ENCODE peak calls at places on chromosomes 13 and 19, in five cellular contexts. One of them, this sample, is unnamed.
A peak's percentile ranks its signal among the peaks of the same experiment; 100 is the strongest.

GRCh38 chr19:53328967-53329366 is 4.6 kb upstream of the ZNF845 start:
- DNase-seq in ovary: peak; percentile 78
- DNase-seq in cardiac muscle cell: no peak
- DNase-seq in left ventricle myocardium inferior: peak; percentile 70
- DNase-seq in pancreas: peak; percentile 22
- DNase-seq in this sample: peak; percentile 73

GRCh38 chr19:53985863-53986262 is 5.6 kb upstream of the CACNG6 start:
- DNase-seq in pancreas: no peak
- DNase-seq in ovary: no peak
- DNase-seq in cardiac muscle cell: no peak
- DNase-seq in left ventricle myocardium inferior: no peak
- DNase-seq in this sample: no peak

GRCh38 chr19:48558018-48558684 is 6.2 kb downstream of the SULT2B1 start:
- DNase-seq in cardiac muscle cell: no peak
- DNase-seq in left ventricle myocardium inferior: no peak
- DNase-seq in ovary: no peak
- DNase-seq in pancreas: peak; percentile 24
- DNase-seq in this sample: peak; percentile 33

GRCh38 chr19:8212916-8213315 is 3.7 kb downstream of the CERS4 start:
- DNase-seq in pancreas: no peak
- DNase-seq in ovary: no peak
- DNase-seq in cardiac muscle cell: no peak
- DNase-seq in left ventricle myocardium inferior: no peak
- DNase-seq in this sample: no peak

GRCh38 chr13:47126432-47126831 is 229.6 kb upstream of the HTR2A start:
- DNase-seq in pancreas: no peak
- DNase-seq in ovary: no peak
- DNase-seq in cardiac muscle cell: no peak
- DNase-seq in left ventricle myocardium inferior: no peak
- DNase-seq in this sample: no peak

GRCh38 chr19:40326201-40326600 is 22.0 kb downstream of the C19orf47 start:
- DNase-seq in pancreas: no peak
- DNase-seq in ovary: no peak
- DNase-seq in cardiac muscle cell: no peak
- DNase-seq in left ventricle myocardium inferior: no peak
- DNase-seq in this sample: no peak

GRCh38 chr19:32798201-32798600 is 71.4 kb downstream of the SLC7A9 start:
- DNase-seq in pancreas: no peak
- DNase-seq in cardiac muscle cell: peak; percentile 18
- DNase-seq in ovary: no peak
- DNase-seq in left ventricle myocardium inferior: no peak
- DNase-seq in this sample: no peak

GRCh38 chr13:28026508-28026907 is 38.0 kb upstream of the URAD start:
- DNase-seq in cardiac muscle cell: no peak
- DNase-seq in ovary: no peak
- DNase-seq in left ventricle myocardium inferior: no peak
- DNase-seq in pancreas: no peak
- DNase-seq in this sample: no peak

GRCh38 chr13:80305737-80306136 is 35.2 kb downstream of the SPRY2 start:
- DNase-seq in left ventricle myocardium inferior: no peak
- DNase-seq in cardiac muscle cell: no peak
- DNase-seq in pancreas: no peak
- DNase-seq in ovary: no peak
- DNase-seq in this sample: no peak

GRCh38 chr13:50213526-50213925 is 198.3 kb downstream of the KCNRG start:
- DNase-seq in cardiac muscle cell: no peak
- DNase-seq in ovary: no peak
- DNase-seq in left ventricle myocardium inferior: no peak
- DNase-seq in pancreas: no peak
- DNase-seq in this sample: no peak

GRCh38 chr19:661427-662196 is 1.4 kb downstream of the RNF126 start:
- DNase-seq in pancreas: no peak
- DNase-seq in ovary: no peak
- DNase-seq in left ventricle myocardium inferior: no peak
- DNase-seq in cardiac muscle cell: peak; percentile 12
- DNase-seq in this sample: no peak
- H3K4me1 ChIP-seq in pancreas: peaks cover 22% of the 10 kb centered on the region
- H3K4me1 ChIP-seq in ovary: peaks cover 33% of the 10 kb centered on the region
- H3K4me1 ChIP-seq in left ventricle myocardium inferior: peaks cover 83% of the 10 kb centered on the region
- H3K4me1 ChIP-seq in cardiac muscle cell: peaks cover 8% of the 10 kb centered on the region
- H3K4me1 ChIP-seq in this sample: peaks cover 54% of the 10 kb centered on the region

DNA sequence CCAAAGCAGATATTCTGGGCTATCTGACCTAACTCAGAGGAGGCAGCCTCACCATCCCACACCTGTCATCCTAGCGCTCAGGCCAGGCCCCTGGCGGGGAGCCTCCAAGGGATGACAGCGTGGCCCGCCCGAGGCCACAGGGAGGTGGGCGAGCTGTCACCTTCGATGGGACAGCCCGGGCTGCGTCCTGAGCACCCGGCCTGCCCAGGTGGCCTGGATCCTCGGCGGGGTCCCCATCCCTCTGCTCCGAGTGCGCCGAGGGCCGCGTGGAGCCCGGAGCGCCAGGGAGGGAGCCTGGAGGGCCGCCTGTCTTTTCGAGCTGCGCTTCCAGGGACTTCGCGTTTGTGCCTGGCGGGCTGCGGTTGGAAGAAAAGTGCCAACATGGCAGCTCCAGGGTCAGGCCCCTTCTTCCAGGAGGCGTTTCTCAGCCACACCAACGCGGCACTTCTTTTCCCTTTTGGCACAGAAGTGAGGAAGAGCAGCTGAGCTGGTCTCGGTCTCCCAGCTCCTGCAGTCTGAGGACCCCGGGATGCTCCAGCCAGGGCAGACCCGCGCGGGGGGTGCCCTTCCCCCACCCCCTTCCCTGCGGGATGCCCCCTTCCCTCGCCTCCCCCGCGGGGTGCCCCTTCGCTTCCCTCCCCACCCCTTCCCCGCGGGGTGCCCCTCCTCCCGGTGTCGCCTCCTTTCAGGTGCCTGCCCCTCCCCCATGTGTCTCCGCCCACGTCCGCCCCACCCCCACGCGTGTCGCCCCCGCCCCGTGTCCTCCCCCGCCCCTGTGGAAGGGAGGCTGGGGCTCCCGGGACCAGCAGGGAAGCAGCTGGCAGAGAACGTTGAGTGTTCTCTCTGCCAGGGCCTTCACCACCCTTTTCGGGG is 42.3 kb downstream of the GJA3 start:
- DNase-seq in pancreas: peak; percentile 79
- DNase-seq in cardiac muscle cell: peak; percentile 36
- DNase-seq in left ventricle myocardium inferior: peak; percentile 48
- DNase-seq in ovary: peak; percentile 71
- DNase-seq in this sample: peak; percentile 81
- TF ChIP-seq CTCF in pancreas: no peak
- TF ChIP-seq CTCF in cardiac muscle cell: no peak
- TF ChIP-seq CTCF in left ventricle myocardium inferior: no peak
- TF ChIP-seq CTCF in ovary: no peak
- TF ChIP-seq CTCF in this sample: no peak

DNA sequence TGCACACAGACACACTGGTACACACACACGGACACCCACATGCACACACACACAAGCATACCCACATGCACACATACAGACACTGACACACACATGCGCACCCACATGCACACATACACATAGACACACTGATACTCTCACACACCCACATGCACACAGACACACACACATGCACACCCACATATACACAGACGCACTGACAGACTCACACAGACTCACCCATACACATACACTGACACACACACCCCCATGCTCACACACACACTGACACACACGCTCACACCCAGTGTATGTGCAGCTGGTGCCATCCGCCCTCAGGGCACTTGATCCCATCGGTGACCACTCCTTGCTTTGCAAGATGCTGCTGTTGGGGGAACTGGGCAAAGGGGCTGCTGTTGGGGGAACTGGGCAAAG is 9.7 kb upstream of the RASA3 start:
- DNase-seq in cardiac muscle cell: no peak
- DNase-seq in pancreas: no peak
- DNase-seq in left ventricle myocardium inferior: no peak
- DNase-seq in ovary: no peak
- DNase-seq in this sample: peak; percentile 28
- H3K4me1 ChIP-seq in cardiac muscle cell: no peaks in the 10 kb centered on the region
- H3K4me1 ChIP-seq in pancreas: peaks cover 6% of the 10 kb centered on the region
- H3K4me1 ChIP-seq in left ventricle myocardium inferior: no peaks in the 10 kb centered on the region
- H3K4me1 ChIP-seq in ovary: no peaks in the 10 kb centered on the region
- H3K4me1 ChIP-seq in this sample: no peaks in the 10 kb centered on the region

GRCh38 chr19:43708716-43709115 is 7.2 kb upstream of the IRGC start:
- DNase-seq in cardiac muscle cell: no peak
- DNase-seq in pancreas: no peak
- DNase-seq in left ventricle myocardium inferior: no peak
- DNase-seq in ovary: no peak
- DNase-seq in this sample: no peak
- TF ChIP-seq CTCF in cardiac muscle cell: no peak
- TF ChIP-seq CTCF in pancreas: no peak
- TF ChIP-seq CTCF in left ventricle myocardium inferior: no peak
- TF ChIP-seq CTCF in ovary: no peak
- TF ChIP-seq CTCF in this sample: no peak

GRCh38 chr13:40996433-40997095 is 22.6 kb downstream of the ELF1 start:
- DNase-seq in cardiac muscle cell: no peak
- DNase-seq in pancreas: no peak
- DNase-seq in left ventricle myocardium inferior: no peak
- DNase-seq in ovary: no peak
- DNase-seq in this sample: no peak
- H3K4me1 ChIP-seq in cardiac muscle cell: peaks cover 3% of the 10 kb centered on the region
- H3K4me1 ChIP-seq in pancreas: peaks cover 51% of the 10 kb centered on the region
- H3K4me1 ChIP-seq in left ventricle myocardium inferior: peaks cover 72% of the 10 kb centered on the region
- H3K4me1 ChIP-seq in ovary: peaks cover 7% of the 10 kb centered on the region
- H3K4me1 ChIP-seq in this sample: peaks cover 25% of the 10 kb centered on the region

GRCh38 chr13:20579193-20579592 is 12.2 kb downstream of the IFT88 start:
- DNase-seq in ovary: no peak
- DNase-seq in pancreas: no peak
- DNase-seq in cardiac muscle cell: no peak
- DNase-seq in left ventricle myocardium inferior: no peak
- DNase-seq in this sample: no peak

GRCh38 chr13:20583803-20584293 is 16.9 kb downstream of the IFT88 start:
- DNase-seq in left ventricle myocardium inferior: no peak
- DNase-seq in ovary: no peak
- DNase-seq in pancreas: no peak
- DNase-seq in cardiac muscle cell: no peak
- DNase-seq in this sample: no peak

GRCh38 chr13:20580257-20580656 is 13.3 kb downstream of the IFT88 start:
- DNase-seq in cardiac muscle cell: no peak
- DNase-seq in pancreas: no peak
- DNase-seq in left ventricle myocardium inferior: no peak
- DNase-seq in ovary: no peak
- DNase-seq in this sample: no peak

GRCh38 chr13:20585371-20585770 is 18.4 kb downstream of the IFT88 start:
- DNase-seq in cardiac muscle cell: no peak
- DNase-seq in ovary: no peak
- DNase-seq in left ventricle myocardium inferior: no peak
- DNase-seq in pancreas: no peak
- DNase-seq in this sample: no peak

GRCh38 chr13:20582026-20582425 is 15.1 kb downstream of the IFT88 start:
- DNase-seq in left ventricle myocardium inferior: no peak
- DNase-seq in cardiac muscle cell: no peak
- DNase-seq in pancreas: no peak
- DNase-seq in ovary: no peak
- DNase-seq in this sample: no peak
- TF ChIP-seq CTCF in left ventricle myocardium inferior: no peak
- TF ChIP-seq CTCF in cardiac muscle cell: no peak
- TF ChIP-seq CTCF in pancreas: no peak
- TF ChIP-seq CTCF in ovary: no peak
- TF ChIP-seq CTCF in this sample: no peak

DNA sequence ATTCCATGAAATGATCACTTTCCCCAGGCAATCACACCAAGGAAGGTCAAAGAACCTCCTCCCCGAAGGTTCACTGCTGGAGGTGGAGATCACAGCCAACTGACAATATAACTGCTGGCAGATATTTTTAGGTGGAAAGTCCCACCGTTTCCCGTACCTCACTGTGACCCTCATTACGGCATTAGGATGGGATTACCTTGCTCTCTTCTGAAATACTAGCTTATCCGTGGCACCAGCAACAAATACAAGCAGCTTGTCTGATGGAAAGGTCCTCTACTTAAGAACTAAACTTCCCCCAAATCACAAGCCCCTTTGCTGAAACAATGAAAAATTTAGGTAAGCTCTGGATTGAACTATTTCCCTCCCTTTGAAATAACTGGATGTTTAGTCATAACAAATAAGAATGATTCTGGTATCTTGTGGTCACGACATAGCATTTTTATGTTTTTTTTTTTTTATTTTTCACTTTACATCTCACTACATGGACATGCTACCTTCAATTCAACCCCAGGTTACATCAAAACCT is 178.9 kb downstream of the COL4A1 start:
- DNase-seq in left ventricle myocardium inferior: no peak
- DNase-seq in cardiac muscle cell: no peak
- DNase-seq in pancreas: no peak
- DNase-seq in ovary: no peak
- DNase-seq in this sample: no peak
- H3K4me1 ChIP-seq in left ventricle myocardium inferior: peaks cover 54% of the 10 kb centered on the region
- H3K4me1 ChIP-seq in cardiac muscle cell: peaks cover 18% of the 10 kb centered on the region
- H3K4me1 ChIP-seq in pancreas: no peaks in the 10 kb centered on the region
- H3K4me1 ChIP-seq in ovary: peaks cover 6% of the 10 kb centered on the region
- H3K4me1 ChIP-seq in this sample: no peaks in the 10 kb centered on the region

This sample was measured in tibial artery.